ENCODE peak calls at places on chromosomes 13 and 19, in six cellular contexts. One of them, this sample, is unnamed.

GRCh38 chr19:38932425-38933179 is 1.9 kb downstream of the MRPS12 start:
- DNase-seq in GM23338: peak; percentile 80
- DNase-seq in nephron progenitor cell: no peak
- DNase-seq in uterus: no peak
- DNase-seq in brain microvascular endothelial cell: peak; percentile 40
- DNase-seq in WTC11: peak; percentile 44
- DNase-seq in this sample: no peak

GRCh38 chr13:88339271-88339741 is 668.1 kb downstream of the SLITRK5 start:
- DNase-seq in nephron progenitor cell: peak; percentile 12
- DNase-seq in brain microvascular endothelial cell: no peak
- DNase-seq in uterus: no peak
- DNase-seq in WTC11: no peak
- DNase-seq in GM23338: no peak
- DNase-seq in this sample: no peak

GRCh38 chr13:107407074-107407473 is 808.3 kb downstream of the LIG4 start:
- DNase-seq in nephron progenitor cell: no peak
- DNase-seq in uterus: no peak
- DNase-seq in WTC11: no peak
- DNase-seq in GM23338: no peak
- DNase-seq in brain microvascular endothelial cell: no peak
- DNase-seq in this sample: no peak

GRCh38 chr13:76307157-76307556 is 579.0 kb downstream of the KCTD12 start:
- DNase-seq in brain microvascular endothelial cell: peak; percentile 65
- DNase-seq in uterus: no peak
- DNase-seq in WTC11: no peak
- DNase-seq in GM23338: no peak
- DNase-seq in nephron progenitor cell: no peak
- DNase-seq in this sample: no peak

GRCh38 chr13:64311112-64311511 is 2895.5 kb upstream of the PCDH20 start:
- DNase-seq in uterus: no peak
- DNase-seq in nephron progenitor cell: no peak
- DNase-seq in brain microvascular endothelial cell: no peak
- DNase-seq in GM23338: no peak
- DNase-seq in WTC11: no peak
- DNase-seq in this sample: no peak

GRCh38 chr13:90769387-90769786 is 578.1 kb upstream of the MIR17HG start:
- DNase-seq in GM23338: no peak
- DNase-seq in nephron progenitor cell: no peak
- DNase-seq in WTC11: no peak
- DNase-seq in brain microvascular endothelial cell: no peak
- DNase-seq in uterus: no peak
- DNase-seq in this sample: no peak

GRCh38 chr13:29799041-29799440 is 51.4 kb downstream of the UBL3 start:
- DNase-seq in WTC11: no peak
- DNase-seq in GM23338: no peak
- DNase-seq in brain microvascular endothelial cell: no peak
- DNase-seq in nephron progenitor cell: no peak
- DNase-seq in uterus: no peak
- DNase-seq in this sample: no peak

GRCh38 chr19:4064073-4064550 is 2.6 kb downstream of the ZBTB7A start:
- DNase-seq in uterus: peak; percentile 59
- DNase-seq in WTC11: no peak
- DNase-seq in nephron progenitor cell: peak; percentile 37
- DNase-seq in GM23338: no peak
- DNase-seq in brain microvascular endothelial cell: peak; percentile 31
- DNase-seq in this sample: no peak

GRCh38 chr13:44819245-44819644 is 170.0 kb downstream of the NUFIP1 start:
- DNase-seq in WTC11: no peak
- DNase-seq in brain microvascular endothelial cell: peak; percentile 70
- DNase-seq in GM23338: no peak
- DNase-seq in uterus: no peak
- DNase-seq in nephron progenitor cell: no peak
- DNase-seq in this sample: no peak

GRCh38 chr19:13072206-13072898 is 30.3 kb downstream of the LYL1 start:
- DNase-seq in brain microvascular endothelial cell: no peak
- DNase-seq in uterus: no peak
- DNase-seq in GM23338: no peak
- DNase-seq in WTC11: no peak
- DNase-seq in nephron progenitor cell: no peak
- DNase-seq in this sample: no peak

GRCh38 chr13:38767506-38768265 is 80.8 kb downstream of the FREM2 start:
- DNase-seq in brain microvascular endothelial cell: no peak
- DNase-seq in WTC11: no peak
- DNase-seq in nephron progenitor cell: no peak
- DNase-seq in GM23338: no peak
- DNase-seq in uterus: no peak
- DNase-seq in this sample: no peak

GRCh38 chr13:46341112-46341711 is 45.8 kb downstream of the RUBCNL start:
- DNase-seq in GM23338: no peak
- DNase-seq in brain microvascular endothelial cell: peak; percentile 87
- DNase-seq in uterus: no peak
- DNase-seq in WTC11: no peak
- DNase-seq in nephron progenitor cell: no peak
- DNase-seq in this sample: no peak

GRCh38 chr13:74778087-74778486 is 643.9 kb upstream of the KLF12 start:
- DNase-seq in uterus: no peak
- DNase-seq in GM23338: no peak
- DNase-seq in brain microvascular endothelial cell: no peak
- DNase-seq in WTC11: no peak
- DNase-seq in nephron progenitor cell: no peak
- DNase-seq in this sample: no peak

GRCh38 chr13:46124967-46125933 is 20.4 kb upstream of the CPB2 start:
- DNase-seq in WTC11: no peak
- DNase-seq in nephron progenitor cell: no peak
- DNase-seq in GM23338: no peak
- DNase-seq in brain microvascular endothelial cell: no peak
- DNase-seq in uterus: no peak
- DNase-seq in this sample: no peak

GRCh38 chr13:28000567-28000966 is 12.1 kb upstream of the URAD start:
- DNase-seq in WTC11: no peak
- DNase-seq in nephron progenitor cell: no peak
- DNase-seq in brain microvascular endothelial cell: no peak
- DNase-seq in uterus: no peak
- DNase-seq in GM23338: peak; percentile 49
- DNase-seq in this sample: no peak

GRCh38 chr19:42325896-42326771 is 699 bp downstream of the MEGF8 start:
- DNase-seq in brain microvascular endothelial cell: no peak
- DNase-seq in uterus: no peak
- DNase-seq in WTC11: peak; percentile 52
- DNase-seq in GM23338: peak; percentile 60
- DNase-seq in nephron progenitor cell: peak; percentile 50
- DNase-seq in this sample: no peak

DNA sequence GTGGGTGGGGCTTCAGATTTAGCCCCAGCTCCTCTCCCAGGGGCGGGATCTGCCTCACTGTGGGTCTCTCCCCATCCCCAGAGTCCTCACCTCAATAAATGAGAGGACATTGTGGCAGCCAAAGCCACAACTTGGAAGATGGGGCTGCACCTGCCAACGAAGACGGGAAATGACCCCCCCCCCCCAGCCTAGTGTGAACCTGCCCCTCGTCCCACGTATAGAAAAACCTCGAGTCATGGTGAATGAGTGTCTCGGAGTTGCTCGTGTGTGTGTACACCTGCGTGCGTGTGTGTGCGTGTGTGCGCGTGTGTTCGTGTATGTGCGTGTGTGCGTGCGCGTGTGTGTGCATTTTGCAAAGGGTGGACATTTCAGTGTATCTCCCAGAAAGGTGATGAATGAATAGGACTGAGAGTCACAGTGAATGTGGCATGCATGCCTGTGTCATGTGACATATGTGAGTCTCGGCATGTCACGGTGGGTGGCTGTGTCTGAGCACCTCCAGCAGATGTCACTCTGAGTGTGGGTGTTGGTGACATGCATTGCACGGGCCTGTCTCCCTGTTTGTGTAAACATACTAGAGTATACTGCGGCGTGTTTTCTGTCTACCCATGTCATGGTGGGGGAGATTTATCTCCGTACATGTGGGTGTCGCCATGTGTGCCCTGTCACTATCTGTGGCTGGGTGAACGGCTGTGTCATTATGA is 1.5 kb upstream of the TRAPPC5 start:
- DNase-seq in WTC11: no peak
- DNase-seq in nephron progenitor cell: no peak
- DNase-seq in brain microvascular endothelial cell: no peak
- DNase-seq in GM23338: no peak
- DNase-seq in uterus: no peak
- DNase-seq in this sample: no peak
- TF ChIP-seq CTCF in WTC11: no peak
- TF ChIP-seq CTCF in nephron progenitor cell: no peak
- TF ChIP-seq CTCF in brain microvascular endothelial cell: no peak
- TF ChIP-seq CTCF in GM23338: no peak
- TF ChIP-seq CTCF in uterus: no peak
- TF ChIP-seq CTCF in this sample: no peak

GRCh38 chr13:34941835-34942731 is at the start of gene NBEA:
- DNase-seq in WTC11: peak; percentile 92
- DNase-seq in GM23338: peak; percentile 84
- DNase-seq in uterus: peak; percentile 61
- DNase-seq in brain microvascular endothelial cell: peak; percentile 19
- DNase-seq in nephron progenitor cell: peak; percentile 88
- DNase-seq in this sample: peak; percentile 87
- TF ChIP-seq CTCF in WTC11: peak; percentile 58
- TF ChIP-seq CTCF in GM23338: no peak
- TF ChIP-seq CTCF in uterus: no peak
- TF ChIP-seq CTCF in brain microvascular endothelial cell: peak; percentile 28
- TF ChIP-seq CTCF in nephron progenitor cell: no peak
- TF ChIP-seq CTCF in this sample: peak; percentile 32

GRCh38 chr19:40858109-40858508 is 7.9 kb upstream of the CYP2A6 start:
- DNase-seq in nephron progenitor cell: no peak
- DNase-seq in uterus: no peak
- DNase-seq in GM23338: peak; percentile 6
- DNase-seq in WTC11: no peak
- DNase-seq in brain microvascular endothelial cell: no peak
- DNase-seq in this sample: no peak
- TF ChIP-seq CTCF in nephron progenitor cell: no peak
- TF ChIP-seq CTCF in uterus: no peak
- TF ChIP-seq CTCF in GM23338: peak; percentile 25
- TF ChIP-seq CTCF in WTC11: no peak
- TF ChIP-seq CTCF in brain microvascular endothelial cell: no peak
- TF ChIP-seq CTCF in this sample: no peak

GRCh38 chr13:40146063-40146462 is 490.6 kb downstream of the COG6 start:
- DNase-seq in uterus: no peak
- DNase-seq in brain microvascular endothelial cell: no peak
- DNase-seq in nephron progenitor cell: no peak
- DNase-seq in WTC11: peak; percentile 16
- DNase-seq in GM23338: peak; percentile 59
- DNase-seq in this sample: no peak
- TF ChIP-seq CTCF in uterus: no peak
- TF ChIP-seq CTCF in brain microvascular endothelial cell: peak; percentile 27
- TF ChIP-seq CTCF in nephron progenitor cell: no peak
- TF ChIP-seq CTCF in WTC11: no peak
- TF ChIP-seq CTCF in GM23338: peak; percentile 31
- TF ChIP-seq CTCF in this sample: no peak

GRCh38 chr19:54145541-54146158 is 8.1 kb downstream of the CNOT3 start:
- DNase-seq in GM23338: no peak
- DNase-seq in uterus: no peak
- DNase-seq in WTC11: no peak
- DNase-seq in brain microvascular endothelial cell: no peak
- DNase-seq in nephron progenitor cell: no peak
- DNase-seq in this sample: no peak
- TF ChIP-seq CTCF in GM23338: no peak
- TF ChIP-seq CTCF in uterus: no peak
- TF ChIP-seq CTCF in WTC11: no peak
- TF ChIP-seq CTCF in brain microvascular endothelial cell: no peak
- TF ChIP-seq CTCF in nephron progenitor cell: no peak
- TF ChIP-seq CTCF in this sample: no peak